ENCODE peak calls at places on chromosome 16, in seven cellular contexts. J is prostate gland, Q is heart left ventricle, Z is breast epithelium, R is adrenal gland, L is right lobe of liver, P is IMR-90. A is an unnamed sample. For H3K4me1 and H3K9me3, the result is how much of the 10 kb centered on the place peaks cover.

GRCh38 chr16:1286492-1287094 is 22.8 kb upstream of the UBE2I start:
- DNase-seq in J (no peak), Q (no peak), Z (no peak), R (no peak), L (no peak), P (no peak), A (no peak)

GRCh38 chr16:85234310-85235235 is 122.3 kb upstream of the CIBAR2 start:
- DNase-seq in J (no peak), Q (peak), Z (no peak), R (peak), L (peak), P (peak), A (peak)

GRCh38 chr16:84607694-84608093 is 10.2 kb downstream of the COTL1 start:
- DNase-seq in J (no peak), Q (no peak), Z (no peak), R (no peak), L (no peak), P (no peak), A (no peak)

GRCh38 chr16:67223992-67224391 is 2.9 kb upstream of the TMEM208 start:
- DNase-seq in J (no peak), Q (no peak), Z (no peak), R (no peak), L (no peak), P (no peak), A (no peak)

GRCh38 chr16:49734330-49734729 is 121.6 kb downstream of the ZNF423 start:
- DNase-seq in J (no peak), Q (peak), Z (no peak), R (no peak), L (no peak), P (no peak), A (peak)

GRCh38 chr16:67464565-67464964 is 16.4 kb downstream of the ATP6V0D1 start:
- DNase-seq in J (no peak), Q (no peak), Z (no peak), R (peak), L (no peak), P (no peak), A (no peak)

GRCh38 chr16:86680137-86680536 is 101.8 kb downstream of the FOXL1 start:
- DNase-seq in J (no peak), Q (no peak), Z (no peak), R (no peak), L (no peak), P (peak), A (no peak)

GRCh38 chr16:68756250-68757051 is 19.4 kb downstream of the CDH1 start:
- DNase-seq in J (peak), Q (no peak), Z (peak), R (no peak), L (peak), P (no peak), A (peak)

GRCh38 chr16:85822145-85822544 is 22.6 kb downstream of the COX4I1 start:
- DNase-seq in J (no peak), Q (no peak), Z (no peak), R (no peak), L (no peak), P (no peak), A (no peak)

GRCh38 chr16:57377080-57377841 is 5.0 kb downstream of the CX3CL1 start:
- DNase-seq in J (no peak), Q (no peak), Z (peak), R (no peak), L (no peak), P (peak), A (no peak)

GRCh38 chr16:50602531-50603205 is 54.5 kb downstream of the NKD1 start:
- DNase-seq in J (peak), Q (no peak), Z (peak), R (no peak), L (no peak), P (no peak), A (no peak)

GRCh38 chr16:72443809-72444208 is 271.9 kb upstream of the PMFBP1 start:
- DNase-seq in J (no peak), Q (no peak), Z (no peak), R (no peak), L (no peak), P (peak), A (no peak)

GRCh38 chr16:69741951-69742904 is 12.5 kb downstream of the NOB1 start:
- DNase-seq in J (peak), Q (peak), Z (peak), R (peak), L (peak), P (peak), A (peak)

GRCh38 chr16:21060027-21060510 is 90.6 kb downstream of the DNAH3 start:
- DNase-seq in J (no peak), Q (no peak), Z (no peak), R (no peak), L (no peak), P (no peak), A (no peak)

GRCh38 chr16:55700961-55701360 is 45.2 kb downstream of the SLC6A2 start:
- DNase-seq in J (no peak), Q (no peak), Z (no peak), R (no peak), L (no peak), P (no peak), A (no peak)

GRCh38 chr16:88649924-88650748 is 717 bp downstream of the CYBA start:
- DNase-seq in J (no peak), Q (peak), Z (no peak), R (no peak), L (no peak), P (peak), A (peak)

GRCh38 chr16:89616576-89617437 is 3.4 kb downstream of the DPEP1 start:
- DNase-seq in J (no peak), Q (no peak), Z (no peak), R (no peak), L (no peak), P (no peak), A (no peak)

GRCh38 chr16:79082955-79083354 is 517.6 kb downstream of the MAF start:
- DNase-seq in J (no peak), Q (no peak), Z (no peak), R (no peak), L (no peak), P (no peak), A (no peak)

GRCh38 chr16:85613609-85614337 is 651 bp downstream of the GSE1 start:
- DNase-seq in J (peak), Q (peak), Z (peak), R (peak), L (peak), P (no peak), A (peak)

GRCh38 chr16:47125757-47126156 is 18.0 kb downstream of the NETO2 start:
- DNase-seq in J (no peak), Q (no peak), Z (no peak), R (no peak), L (no peak), P (no peak), A (no peak)

GRCh38 chr16:87608400-87608985 is 6.2 kb downstream of the JPH3 start:
- DNase-seq in J (peak), Q (peak), Z (no peak), R (peak), L (peak), P (peak), A (peak)

GRCh38 chr16:27333549-27333948 is 19.8 kb downstream of the IL4R start:
- DNase-seq in J (no peak), Q (no peak), Z (no peak), R (no peak), L (no peak), P (no peak), A (no peak)

GRCh38 chr16:89770367-89770766 is 46.1 kb downstream of the FANCA start:
- DNase-seq in J (no peak), Q (no peak), Z (no peak), R (no peak), L (no peak), P (no peak), A (no peak)

GRCh38 chr16:72013389-72013788 is 4.8 kb downstream of the DHODH start:
- DNase-seq in J (no peak), Q (no peak), Z (peak), R (no peak), L (peak), P (peak), A (no peak)

GRCh38 chr16:83996481-83997252 is 28.6 kb downstream of the NECAB2 start:
- DNase-seq in J (no peak), Q (no peak), Z (no peak), R (no peak), L (no peak), P (no peak), A (no peak)

GRCh38 chr16:15807603-15808009 is 49.2 kb downstream of the MYH11 start:
- DNase-seq in J (no peak), Q (peak), Z (no peak), R (no peak), L (no peak), P (peak), A (no peak)

GRCh38 chr16:50335198-50335958 is 33.4 kb downstream of the BRD7 start:
- DNase-seq in J (no peak), Q (no peak), Z (no peak), R (no peak), L (no peak), P (peak), A (no peak)

GRCh38 chr16:57478396-57479024 is 7.8 kb downstream of the DOK4 start:
- DNase-seq in J (no peak), Q (no peak), Z (no peak), R (no peak), L (no peak), P (no peak), A (no peak)

GRCh38 chr16:13143551-13143950 is 242.2 kb downstream of the SHISA9 start:
- DNase-seq in J (no peak), Q (no peak), Z (no peak), R (no peak), L (no peak), P (no peak), A (no peak)

DNA sequence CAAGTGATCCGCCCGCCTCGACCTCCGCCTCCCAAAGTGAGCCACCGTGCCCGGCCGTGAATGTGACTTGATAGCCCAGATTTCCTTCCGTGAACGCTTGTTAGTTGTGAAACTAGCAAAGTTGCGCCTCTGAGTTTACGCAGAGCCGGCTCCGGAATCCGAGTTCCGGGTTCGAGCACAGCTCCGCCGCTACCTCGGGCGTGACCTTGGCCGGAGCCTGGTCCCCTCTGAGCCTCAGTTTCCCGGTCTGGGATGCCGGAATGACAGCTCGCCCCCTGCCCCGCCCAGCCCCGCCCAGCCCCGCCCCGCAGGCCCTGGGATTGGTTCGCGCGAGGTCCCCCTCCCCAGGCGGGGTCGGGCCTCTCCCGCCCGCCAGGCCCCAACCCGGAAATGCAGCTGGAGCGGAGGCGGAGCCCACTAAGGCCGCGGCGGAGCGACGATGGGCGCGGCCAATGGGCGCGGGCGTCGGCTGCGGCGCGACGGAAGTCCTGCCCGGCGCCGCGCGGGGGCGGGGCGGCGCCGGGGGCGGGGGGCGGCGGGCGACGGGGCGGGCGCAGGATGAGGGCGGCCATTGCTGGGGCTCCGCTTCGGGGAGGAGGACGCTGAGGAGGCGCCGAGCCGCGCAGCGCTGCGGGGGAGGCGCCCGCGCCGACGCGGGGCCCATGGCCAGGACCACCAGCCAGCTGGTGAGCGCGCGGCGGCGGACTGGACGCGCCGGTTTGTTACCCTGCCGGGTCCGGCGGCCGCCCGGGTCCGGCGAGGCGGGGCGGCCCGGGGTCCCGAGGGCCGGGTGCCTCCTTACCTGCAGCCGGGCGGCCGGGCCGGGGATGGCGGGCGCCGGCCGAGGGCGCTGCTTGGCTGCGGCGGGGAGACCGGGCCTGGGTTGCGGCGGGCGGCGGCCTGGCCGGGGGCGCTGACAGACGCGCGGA is at the start of gene PDPK1:
- DNase-seq in J (peak), Q (peak), Z (peak), R (peak), L (peak), P (peak), A (peak)
- TF ChIP-seq POLR2A in J (peak), Q (peak), Z (no peak), R (peak), L (peak), P (peak), A (no peak)

GRCh38 chr16:11090947-11091785 is 146.8 kb downstream of the CLEC16A start:
- DNase-seq in J (no peak), Q (no peak), Z (no peak), R (no peak), L (no peak), P (no peak), A (no peak)

GRCh38 chr16:11089504-11090124 is 145.2 kb downstream of the CLEC16A start:
- DNase-seq in J (no peak), Q (no peak), Z (no peak), R (no peak), L (no peak), P (peak), A (no peak)

GRCh38 chr16:11085025-11085485 is 140.7 kb downstream of the CLEC16A start:
- DNase-seq in J (no peak), Q (no peak), Z (no peak), R (no peak), L (no peak), P (peak), A (no peak)

GRCh38 chr16:11087691-11088431 is 143.5 kb downstream of the CLEC16A start:
- DNase-seq in J (no peak), Q (no peak), Z (no peak), R (no peak), L (no peak), P (peak), A (no peak)

DNA sequence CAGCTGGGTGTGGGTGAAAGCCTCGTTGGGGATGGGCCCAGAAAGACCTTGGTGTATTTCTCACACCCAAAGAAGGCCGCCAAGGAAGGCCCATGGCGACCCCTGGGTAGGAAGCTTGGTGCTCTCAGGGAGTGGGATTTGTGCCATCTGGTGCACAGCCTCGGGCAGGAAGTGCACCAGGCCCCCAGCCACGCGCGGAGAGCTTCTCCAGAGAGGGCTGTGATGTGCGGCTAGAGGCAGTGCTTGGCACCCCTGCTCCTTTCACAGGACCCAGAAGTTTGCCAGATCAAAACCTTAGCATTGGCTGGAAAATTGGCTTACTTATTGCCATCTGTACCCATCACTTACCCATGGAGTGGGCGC is 144.0 kb downstream of the CLEC16A start:
- DNase-seq in J (no peak), Q (no peak), Z (no peak), R (no peak), L (no peak), P (no peak), A (no peak)
- H3K4me1 ChIP-seq in J (under half), Q (under half), Z (under half), R (under half), L (under half), P (under half), A (under half)

GRCh38 chr16:53073053-53073452 is 18.3 kb downstream of the CHD9 start:
- DNase-seq in J (no peak), Q (no peak), Z (no peak), R (no peak), L (no peak), P (no peak), A (no peak)
- H3K9me3 ChIP-seq in J (under half), Q (under half), Z (under half), R (under half), L (under half), P (under half), A (under half)

GRCh38 chr16:74999683-75000480 is 1.1 kb downstream of the ZNRF1 start:
- DNase-seq in J (peak), Q (peak), Z (peak), R (peak), L (peak), P (no peak), A (peak)

GRCh38 chr16:74998481-74999207 is at the start of gene ZNRF1:
- DNase-seq in J (peak), Q (peak), Z (peak), R (peak), L (peak), P (peak), A (peak)

GRCh38 chr16:75002474-75002873 is 3.6 kb downstream of the ZNRF1 start:
- DNase-seq in J (no peak), Q (no peak), Z (no peak), R (peak), L (no peak), P (no peak), A (no peak)

GRCh38 chr16:74999208-74999682 is 421 bp downstream of the ZNRF1 start:
- DNase-seq in J (peak), Q (peak), Z (no peak), R (peak), L (peak), P (no peak), A (peak)

DNA sequence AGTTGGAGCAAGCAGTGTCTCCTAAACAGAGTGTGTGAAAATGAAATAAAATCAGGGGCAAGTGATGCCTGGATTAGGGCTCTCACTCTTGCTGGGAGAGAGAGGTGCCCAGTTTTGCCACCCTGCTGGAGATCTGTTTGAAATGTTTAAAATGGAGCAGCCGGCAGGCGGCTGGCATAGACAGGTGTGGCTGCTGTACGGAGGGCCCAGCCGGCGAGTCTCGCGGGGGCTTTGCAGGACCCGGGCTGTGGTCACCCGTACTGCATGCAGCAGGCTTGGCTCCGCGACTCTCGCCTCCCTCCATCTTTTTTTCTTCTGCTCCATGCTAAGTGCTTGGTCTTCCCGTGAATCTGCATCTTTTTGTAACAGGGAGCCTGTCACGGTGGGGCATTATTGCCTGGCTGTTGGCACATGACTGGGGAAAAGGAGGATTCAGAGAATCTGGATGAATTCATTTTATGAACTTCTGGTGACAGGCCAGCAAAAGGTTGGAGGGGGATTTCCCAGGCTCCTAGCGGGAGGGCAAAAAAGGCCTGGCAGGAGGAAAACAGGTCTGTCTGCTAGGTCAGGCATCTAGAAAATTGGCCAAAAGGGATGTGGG is 1.8 kb downstream of the ZNRF1 start:
- DNase-seq in J (no peak), Q (no peak), Z (no peak), R (peak), L (peak), P (peak), A (peak)
- TF ChIP-seq POLR2A in J (no peak), Q (no peak), Z (no peak), R (no peak), L (no peak), P (no peak), A (no peak)

DNA sequence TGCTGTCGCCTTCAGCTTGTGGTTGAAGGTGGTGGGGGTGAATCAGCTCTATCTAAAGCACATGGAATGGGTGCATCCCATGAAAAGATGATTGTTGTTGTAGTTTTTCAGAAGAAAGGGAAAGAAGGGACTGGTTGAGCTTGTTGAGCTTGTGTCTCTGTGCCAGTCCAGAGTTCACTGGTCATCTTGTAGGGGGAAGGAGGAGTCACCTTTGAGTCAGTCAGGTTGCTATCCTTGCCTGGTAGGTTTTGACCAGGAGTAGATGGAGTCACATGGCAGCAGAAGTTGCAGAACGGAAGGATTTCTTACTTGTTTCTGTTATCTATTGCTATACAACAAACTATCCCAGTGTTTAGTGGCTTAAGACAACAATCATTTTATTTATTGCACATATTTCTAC is 73.3 kb downstream of the PLCG2 start:
- DNase-seq in J (no peak), Q (no peak), Z (no peak), R (no peak), L (no peak), P (no peak), A (no peak)
- H3K4me1 ChIP-seq in J (under half), Q (under half), Z (under half), R (under half), L (under half), P (under half), A (under half)

GRCh38 chr16:4105848-4106247 is 10.4 kb downstream of the ADCY9 start:
- DNase-seq in J (no peak), Q (no peak), Z (no peak), R (no peak), L (no peak), P (no peak), A (no peak)
- H3K9me3 ChIP-seq in J (under half), Q (under half), Z (under half), R (under half), L (under half), P (under half), A (under half)

A was measured in body of pancreas.